ENCODE peak calls at places on chromosomes 11 and 22, in four cellular contexts. B is left lobe of liver; Y is stimulated activated CD4-positive, alpha-beta T cell treated with anti-CD3 and anti-CD28 coated beads, Interleukin-12 subunit alpha, Interleukin-12 subunit beta, amount 100 ng/mL, for 4 hours; A is OCI-LY7. H is an unnamed sample.

GRCh38 chr11:126511475-126512115 is 156.1 kb downstream of the ST3GAL4 start:
- DNase-seq in B (no peak), Y (no peak), A (no peak), H (no peak)

GRCh38 chr11:129190087-129190486 is 2.0 kb downstream of the ARHGAP32 start:
- DNase-seq in B (no peak), Y (no peak), A (no peak), H (no peak)

GRCh38 chr11:105862736-105863367 is 159.2 kb downstream of the MSANTD4 start:
- DNase-seq in B (no peak), Y (no peak), A (peak; percentile 47), H (no peak)

GRCh38 chr11:102279641-102280170 is 37.6 kb upstream of the BIRC3 start:
- DNase-seq in B (no peak), Y (no peak), A (no peak), H (no peak)

GRCh38 chr22:22079404-22080148 is 97.0 kb upstream of the TOP3B start:
- DNase-seq in B (no peak), Y (no peak), A (no peak), H (no peak)

GRCh38 chr22:43289976-43290663 is 53.1 kb downstream of the SCUBE1 start:
- DNase-seq in B (no peak), Y (no peak), A (no peak), H (no peak)

GRCh38 chr11:111765320-111765983 is 737 bp downstream of the PPP2R1B start:
- DNase-seq in B (no peak), Y (no peak), A (peak; percentile 9), H (no peak)

GRCh38 chr22:47547881-47548630 is 785.6 kb downstream of the TBC1D22A start:
- DNase-seq in B (peak; percentile 35), Y (no peak), A (no peak), H (peak; percentile 63)

GRCh38 chr11:70611166-70611565 is 212.8 kb downstream of the CTTN start:
- DNase-seq in B (no peak), Y (no peak), A (no peak), H (no peak)

GRCh38 chr11:114296190-114296978 is at the start of gene NNMT:
- DNase-seq in B (peak; percentile 84), Y (no peak), A (no peak), H (no peak)

GRCh38 chr22:41252365-41252764 is 11.6 kb upstream of the CHADL start:
- DNase-seq in B (no peak), Y (no peak), A (no peak), H (no peak)

GRCh38 chr11:12565406-12565805 is 108.8 kb upstream of the TEAD1 start:
- DNase-seq in B (no peak), Y (no peak), A (no peak), H (no peak)

GRCh38 chr11:55966391-55966790 is 3.4 kb downstream of the OR10AG1 start:
- DNase-seq in B (no peak), Y (no peak), A (no peak), H (no peak)